ENCODE peak calls at places on chromosomes 12 and 14, in five cellular contexts. V is H9, L is IMR-90, A is trophoblast cell, D is mesenchymal stem cell. G is an unnamed sample.
A peak's percentile ranks its signal among the peaks of the same experiment; 100 is the strongest.

GRCh38 chr12:132525833-132526455 is 36.0 kb downstream of the FBRSL1 start:
- DNase-seq in V (no peak), L (no peak), A (no peak), D (no peak), G (no peak)

GRCh38 chr14:22532345-22533056 is 56.5 kb downstream of the DAD1 start:
- DNase-seq in V (no peak), L (peak; percentile 49), A (no peak), D (peak; percentile 55), G (no peak)

GRCh38 chr14:89721330-89721729 is 233.2 kb downstream of the EFCAB11 start:
- DNase-seq in V (no peak), L (no peak), A (no peak), D (no peak), G (no peak)

GRCh38 chr12:11823043-11823442 is 173.6 kb downstream of the ETV6 start:
- DNase-seq in V (no peak), L (peak; percentile 84), A (peak; percentile 48), D (peak; percentile 32), G (no peak)

GRCh38 chr12:119682635-119683340 is 14.9 kb downstream of the PRKAB1 start:
- DNase-seq in V (no peak), L (no peak), A (peak; percentile 4), D (no peak), G (no peak)

GRCh38 chr14:26528415-26529182 is 69.2 kb downstream of the NOVA1 start:
- DNase-seq in V (no peak), L (peak; percentile 15), A (no peak), D (no peak), G (no peak)

GRCh38 chr12:41743835-41744234 is 400.8 kb downstream of the GXYLT1 start:
- DNase-seq in V (no peak), L (no peak), A (peak; percentile 84), D (no peak), G (no peak)

GRCh38 chr12:39122562-39123204 is 217.3 kb upstream of the CPNE8 start:
- DNase-seq in V (peak; percentile 95), L (no peak), A (peak; percentile 97), D (no peak), G (no peak)

GRCh38 chr12:123040106-123040505 is 59.6 kb downstream of the ARL6IP4 start:
- DNase-seq in V (no peak), L (no peak), A (no peak), D (no peak), G (no peak)

GRCh38 chr12:71719647-71720370 is 33.9 kb downstream of the TMEM19 start:
- DNase-seq in V (no peak), L (peak; percentile 16), A (peak; percentile 44), D (no peak), G (no peak)

GRCh38 chr14:76919811-76920571 is 93.8 kb downstream of the LRRC74A start:
- DNase-seq in V (peak; percentile 70), L (peak; percentile 88), A (peak; percentile 54), D (peak; percentile 97), G (no peak)

GRCh38 chr12:87518508-87518907 is 510.7 kb downstream of the C12orf50 start:
- DNase-seq in V (no peak), L (no peak), A (no peak), D (no peak), G (no peak)

GRCh38 chr12:45363903-45364302 is 148.0 kb downstream of the ANO6 start:
- DNase-seq in V (no peak), L (no peak), A (no peak), D (no peak), G (no peak)

GRCh38 chr12:84976133-84976532 is 59.9 kb downstream of the TSPAN19 start:
- DNase-seq in V (no peak), L (no peak), A (no peak), D (no peak), G (no peak)

GRCh38 chr14:105841022-105842009 is 314.9 kb downstream of the TMEM121 start:
- DNase-seq in V (peak; percentile 5), L (no peak), A (no peak), D (no peak), G (no peak)

GRCh38 chr12:48973992-48974673 is 2.6 kb upstream of the WNT10B start:
- DNase-seq in V (peak; percentile 83), L (peak; percentile 54), A (peak; percentile 48), D (peak; percentile 47), G (no peak)

GRCh38 chr12:106481246-106481645 is 101.6 kb upstream of the RFX4 start:
- DNase-seq in V (no peak), L (no peak), A (no peak), D (no peak), G (no peak)

GRCh38 chr12:6866163-6866919 is 990 bp upstream of the TPI1 start:
- DNase-seq in V (peak; percentile 72), L (no peak), A (no peak), D (no peak), G (no peak)

GRCh38 chr14:57533214-57533613 is 39.6 kb upstream of the CCDC198 start:
- DNase-seq in V (no peak), L (no peak), A (peak; percentile 69), D (peak; percentile 2), G (peak; percentile 12)

GRCh38 chr12:29725587-29726320 is 58.0 kb downstream of the TMTC1 start:
- DNase-seq in V (no peak), L (peak; percentile 70), A (no peak), D (peak; percentile 66), G (no peak)

GRCh38 chr12:42097971-42098370 is 46.7 kb downstream of the GXYLT1 start:
- DNase-seq in V (no peak), L (no peak), A (peak; percentile 46), D (no peak), G (no peak)

GRCh38 chr14:101257551-101257950 is 303.7 kb upstream of the DIO3 start:
- DNase-seq in V (no peak), L (no peak), A (no peak), D (no peak), G (no peak)

GRCh38 chr12:95141305-95141704 is 67.9 kb upstream of the NR2C1 start:
- DNase-seq in V (no peak), L (no peak), A (no peak), D (no peak), G (no peak)

GRCh38 chr12:77814361-77814760 is 16.3 kb upstream of the NAV3 start:
- DNase-seq in V (no peak), L (no peak), A (no peak), D (no peak), G (no peak)

GRCh38 chr12:31583878-31584277 is 7.1 kb downstream of the DENND5B start:
- DNase-seq in V (no peak), L (no peak), A (no peak), D (no peak), G (no peak)

GRCh38 chr12:104930388-104931326 is 27.4 kb downstream of the SLC41A2 start:
- DNase-seq in V (no peak), L (peak; percentile 82), A (peak; percentile 78), D (peak; percentile 60), G (no peak)

GRCh38 chr14:29352681-29353080 is 575.0 kb downstream of the PRKD1 start:
- DNase-seq in V (no peak), L (no peak), A (no peak), D (no peak), G (no peak)

GRCh38 chr12:105672576-105672975 is 342.1 kb downstream of the C12orf75 start:
- DNase-seq in V (no peak), L (no peak), A (no peak), D (peak; percentile 18), G (no peak)

GRCh38 chr14:23630687-23631086 is 5.5 kb upstream of the DHRS2 start:
- DNase-seq in V (no peak), L (no peak), A (no peak), D (no peak), G (no peak)

GRCh38 chr14:23631702-23632460 is 4.3 kb upstream of the DHRS2 start:
- DNase-seq in V (peak; percentile 90), L (peak; percentile 75), A (peak; percentile 89), D (peak; percentile 60), G (peak; percentile 84)

GRCh38 chr14:23632461-23633159 is 3.6 kb upstream of the DHRS2 start:
- DNase-seq in V (no peak), L (no peak), A (no peak), D (no peak), G (peak; percentile 6)

GRCh38 chr14:23629831-23630396 is 6.2 kb upstream of the DHRS2 start:
- DNase-seq in V (no peak), L (peak; percentile 32), A (peak; percentile 96), D (no peak), G (no peak)

DNA sequence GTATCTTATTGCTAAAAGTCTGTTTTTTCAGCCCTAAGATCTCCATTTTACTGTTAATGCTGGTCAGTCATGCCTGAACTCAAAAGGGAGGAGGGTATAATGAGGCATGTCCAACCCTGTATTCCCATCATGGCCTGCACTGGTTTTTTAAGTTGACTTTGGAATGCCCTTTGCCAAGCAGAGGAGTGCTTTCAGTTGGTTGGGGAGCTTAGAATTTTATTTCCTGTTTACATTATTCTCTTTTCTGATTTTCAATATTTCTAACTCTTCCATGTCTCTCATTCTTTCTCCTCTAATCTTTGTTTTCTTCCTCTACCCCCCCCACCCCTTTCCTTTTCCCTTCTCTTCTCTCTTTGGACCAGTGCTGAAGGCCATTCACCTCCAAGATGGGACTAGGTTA is 4.9 kb upstream of the DHRS2 start:
- DNase-seq in V (no peak), L (no peak), A (no peak), D (no peak), G (no peak)
- H4K91ac ChIP-seq in V (no peak overlapping the region), L (no peak overlapping the region), A (peak overlapping the region; percentile 69), D (no peak overlapping the region), G (no peak overlapping the region)

GRCh38 chr12:50763637-50764115 is at the start of gene ATF1:
- DNase-seq in V (peak; percentile 98), L (peak; percentile 93), A (peak; percentile 93), D (peak; percentile 95), G (peak; percentile 83)
- H4K91ac ChIP-seq in V (no peak within 1 kb of the TSS), L (peak within 1 kb of the TSS; percentile 94), A (peak within 1 kb of the TSS; percentile 97), D (peak within 1 kb of the TSS; percentile 96), G (no peak within 1 kb of the TSS)

GRCh38 chr12:121095544-121096198 is 37.0 kb upstream of the P2RX7 start:
- DNase-seq in V (peak; percentile 88), L (peak; percentile 35), A (peak; percentile 71), D (peak; percentile 72), G (peak; percentile 67)
- H4K91ac ChIP-seq in V (no peak overlapping the region), L (no peak overlapping the region), A (no peak overlapping the region), D (no peak overlapping the region), G (no peak overlapping the region)

DNA sequence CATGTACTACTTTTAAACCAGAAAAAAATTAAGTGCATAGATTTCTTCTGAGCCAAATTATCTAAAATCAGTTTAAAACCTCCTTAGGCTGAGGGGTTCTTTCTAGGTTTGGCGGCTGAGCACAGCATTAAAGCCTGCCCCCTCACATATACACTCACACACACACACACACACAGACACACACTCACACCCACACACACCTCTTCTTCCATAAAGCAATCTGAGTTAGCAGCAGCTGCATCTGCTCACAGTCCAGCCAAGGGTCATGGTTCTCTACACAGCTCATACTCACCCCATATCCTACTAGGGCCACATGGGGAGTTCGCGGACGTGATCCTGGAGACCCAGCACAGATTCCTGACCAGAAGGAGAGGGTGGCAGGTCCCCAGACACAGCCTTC is 12.4 kb downstream of the SYNDIG1L start:
- DNase-seq in V (no peak), L (no peak), A (no peak), D (no peak), G (no peak)
- H4K91ac ChIP-seq in V (no peak overlapping the region), L (no peak overlapping the region), A (no peak overlapping the region), D (no peak overlapping the region), G (no peak overlapping the region)

GRCh38 chr14:54676822-54677708 is 110.1 kb downstream of the SAMD4A start:
- DNase-seq in V (peak; percentile 73), L (peak; percentile 96), A (peak; percentile 54), D (peak; percentile 96), G (peak; percentile 71)
- H4K91ac ChIP-seq in V (peak overlapping the region; percentile 4), L (peak overlapping the region; percentile 1), A (no peak overlapping the region), D (peak overlapping the region; percentile 25), G (no peak overlapping the region)